ENCODE peak calls at places on chromosomes 6 and 20, in six cellular contexts. X, C, T, U, M and W are unnamed samples.
A peak's percentile ranks its signal among the peaks of the same experiment; 100 is the strongest.

GRCh38 chr20:57451759-57452661 is 60.8 kb downstream of the RBM38 start:
- DNase-seq in M (no peak), U (no peak), T (no peak), X (no peak), C (no peak), W (peak; percentile 63)

GRCh38 chr20:57749131-57749690 is 39.4 kb upstream of the PMEPA1 start:
- DNase-seq in X (no peak), M (no peak), C (no peak), T (no peak), U (no peak), W (no peak)

GRCh38 chr6:128655978-128656498 is 135.6 kb upstream of the PTPRK start:
- DNase-seq in T (no peak), X (no peak), U (no peak), C (no peak), M (no peak), W (no peak)

GRCh38 chr20:32089637-32090330 is 19.7 kb upstream of the TM9SF4 start:
- DNase-seq in M (no peak), U (no peak), C (no peak), T (no peak), X (no peak), W (no peak)

GRCh38 chr20:35575958-35576357 is 34.1 kb downstream of the ERGIC3 start:
- DNase-seq in U (no peak), T (peak; percentile 19), M (no peak), X (no peak), C (peak; percentile 80), W (no peak)

GRCh38 chr6:27809067-27809938 is 102.9 kb downstream of the OR2B2 start:
- DNase-seq in C (no peak), X (no peak), M (no peak), T (no peak), U (no peak), W (no peak)

GRCh38 chr6:137051790-137052472 is 7.2 kb upstream of the IL20RA start:
- DNase-seq in U (no peak), C (no peak), T (no peak), M (no peak), X (no peak), W (no peak)

GRCh38 chr6:22521035-22521434 is 48.3 kb upstream of the HDGFL1 start:
- DNase-seq in M (no peak), C (no peak), X (no peak), T (no peak), U (no peak), W (no peak)

GRCh38 chr6:77425216-77425615 is 38.1 kb downstream of the HTR1B start:
- DNase-seq in T (no peak), X (no peak), C (no peak), M (no peak), U (no peak), W (no peak)

GRCh38 chr20:56447227-56447626 is 21.2 kb upstream of the RTF2 start:
- DNase-seq in X (no peak), U (no peak), M (no peak), C (no peak), T (no peak), W (no peak)

GRCh38 chr6:157757430-157758403 is 65.3 kb upstream of the SNX9 start:
- DNase-seq in U (no peak), C (no peak), M (no peak), X (no peak), T (no peak), W (no peak)

GRCh38 chr6:144744720-144745119 is 459.6 kb downstream of the UTRN start:
- DNase-seq in C (no peak), T (no peak), X (no peak), U (no peak), M (no peak), W (no peak)

GRCh38 chr6:71190809-71191208 is 97.8 kb upstream of the OGFRL1 start:
- DNase-seq in M (no peak), X (no peak), C (no peak), T (no peak), U (no peak), W (no peak)

GRCh38 chr6:37860226-37860839 is 40.8 kb downstream of the ZFAND3 start:
- DNase-seq in M (peak; percentile 47), U (no peak), C (peak; percentile 54), T (no peak), X (no peak), W (no peak)

GRCh38 chr6:28841290-28841689 is 82.5 kb downstream of the TRIM27 start:
- DNase-seq in C (no peak), M (no peak), T (no peak), X (no peak), U (no peak), W (no peak)

GRCh38 chr20:45049904-45050471 is 50.9 kb downstream of the KCNS1 start:
- DNase-seq in T (no peak), C (no peak), U (no peak), X (no peak), M (no peak), W (no peak)

GRCh38 chr6:131173680-131174079 is 38.4 kb downstream of the AKAP7 start:
- DNase-seq in U (no peak), M (no peak), C (no peak), X (no peak), T (no peak), W (no peak)

GRCh38 chr20:44092551-44093248 is 94.3 kb downstream of the JPH2 start:
- DNase-seq in C (no peak), M (no peak), U (peak; percentile 27), T (no peak), X (no peak), W (peak; percentile 24)

GRCh38 chr6:157596886-157597285 is 215.9 kb downstream of the ZDHHC14 start:
- DNase-seq in X (no peak), T (no peak), U (no peak), M (no peak), C (no peak), W (no peak)

GRCh38 chr6:159494633-159495023 is 198.4 kb downstream of the SOD2 start:
- DNase-seq in T (no peak), X (no peak), U (no peak), M (no peak), C (no peak), W (no peak)

GRCh38 chr6:145502417-145502816 is 232.9 kb downstream of the EPM2A start:
- DNase-seq in X (no peak), U (no peak), C (no peak), T (no peak), M (no peak), W (no peak)

GRCh38 chr6:168097621-168098430 is 18.8 kb upstream of the FRMD1 start:
- DNase-seq in M (peak; percentile 81), T (no peak), C (no peak), X (no peak), U (no peak), W (no peak)

GRCh38 chr6:147507162-147508072 is 1.1 kb upstream of the SAMD5 start:
- DNase-seq in T (peak; percentile 65), X (no peak), M (no peak), C (no peak), U (peak; percentile 30), W (no peak)

GRCh38 chr6:152673233-152673632 is 24.5 kb upstream of the MYCT1 start:
- DNase-seq in M (no peak), C (no peak), T (no peak), X (no peak), U (no peak), W (no peak)

GRCh38 chr20:15834857-15835256 is 738.4 kb downstream of the KIF16B start:
- DNase-seq in C (no peak), X (no peak), U (no peak), M (no peak), T (no peak), W (no peak)

GRCh38 chr20:20399705-20400104 is 31.8 kb downstream of the INSM1 start:
- DNase-seq in M (no peak), X (no peak), C (no peak), T (no peak), U (no peak), W (no peak)

GRCh38 chr6:30074331-30075093 is 1.1 kb downstream of the RNF39 start:
- DNase-seq in T (no peak), U (no peak), M (no peak), C (no peak), X (no peak), W (no peak)
- H3K4me3 ChIP-seq in T (peak overlapping the region; percentile 55), U (peak overlapping the region; percentile 34), M (no peak overlapping the region), C (peak overlapping the region; percentile 39), X (peak overlapping the region; percentile 65), W (no peak overlapping the region)

DNA sequence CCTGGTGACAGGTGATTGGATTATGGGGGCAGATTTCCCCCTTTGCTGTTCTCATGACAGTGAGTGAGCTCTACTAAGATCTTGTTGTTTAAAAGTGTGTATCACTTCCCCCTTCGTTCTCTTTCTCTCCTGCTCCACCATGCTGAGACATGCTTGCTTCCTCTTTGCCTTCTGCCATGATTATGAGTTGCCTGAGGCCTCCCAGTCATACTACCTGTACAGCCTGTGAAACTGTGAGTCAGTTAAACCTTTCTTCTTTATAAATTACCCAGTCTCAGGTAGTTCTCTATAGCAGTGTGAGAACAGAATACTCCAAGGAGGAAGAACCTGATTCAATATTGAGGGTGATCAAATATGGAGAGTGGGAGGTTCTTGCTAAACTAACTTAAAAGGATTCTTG is 724.9 kb downstream of the DOK5 start:
- DNase-seq in M (no peak), C (no peak), T (no peak), U (no peak), X (no peak), W (no peak)
- H3K27ac ChIP-seq in M (no peak overlapping the region), C (no peak overlapping the region), T (no peak overlapping the region), U (no peak overlapping the region), X (no peak overlapping the region), W (no peak overlapping the region)

DNA sequence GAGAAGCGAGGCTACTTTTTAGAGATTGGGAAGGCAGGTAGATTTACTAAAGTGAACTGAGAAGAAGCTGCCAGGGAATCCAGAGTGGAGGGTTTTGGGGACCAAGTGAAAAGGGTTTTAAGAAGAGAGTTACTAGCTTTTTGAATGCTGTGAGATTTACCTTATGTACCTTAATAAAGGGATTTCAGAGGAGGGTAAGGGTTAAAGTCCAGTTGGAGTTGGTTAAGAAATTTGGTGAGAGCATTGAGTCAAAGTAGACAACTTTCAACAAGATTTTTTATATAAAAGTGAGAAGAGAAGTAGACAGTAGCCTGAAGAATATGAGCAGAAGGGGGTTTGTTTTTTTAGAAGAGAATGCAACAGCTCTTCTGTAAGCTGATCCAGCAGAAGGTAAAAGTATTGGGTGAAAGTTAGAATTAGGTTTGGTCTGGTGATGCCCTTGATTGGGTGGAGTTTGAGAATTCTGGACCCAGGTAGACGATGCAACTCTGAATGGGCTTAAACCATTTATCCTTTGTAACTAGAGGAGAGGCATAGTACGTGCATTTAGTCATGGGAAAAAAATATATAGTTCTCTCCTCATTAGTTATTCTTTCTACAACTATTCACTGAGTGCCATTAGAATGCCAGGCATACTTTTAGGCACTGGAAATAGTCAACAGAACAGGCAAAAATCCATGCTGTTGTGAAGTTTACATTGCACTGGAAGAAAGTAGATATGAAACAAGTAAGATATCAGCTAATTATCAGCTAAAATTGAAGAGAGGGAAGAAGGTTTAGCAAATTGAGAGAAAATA is 44.8 kb downstream of the ATRN start:
- DNase-seq in U (no peak), T (no peak), C (no peak), X (no peak), M (no peak), W (no peak)
- H3K27me3 ChIP-seq in U (no peaks in the 10 kb centered on the region), T (no peaks in the 10 kb centered on the region), C (no peaks in the 10 kb centered on the region), X (no peaks in the 10 kb centered on the region), M (no peaks in the 10 kb centered on the region), W (no peaks in the 10 kb centered on the region)

GRCh38 chr6:169451065-169451840 is 197.6 kb upstream of the THBS2 start:
- DNase-seq in U (no peak), X (no peak), C (no peak), M (no peak), T (no peak), W (no peak)
- H3K4me3 ChIP-seq in U (no peak overlapping the region), X (peak overlapping the region; percentile 36), C (no peak overlapping the region), M (no peak overlapping the region), T (peak overlapping the region; percentile 33), W (no peak overlapping the region)

GRCh38 chr6:20610636-20611200 is 76.5 kb downstream of the CDKAL1 start:
- DNase-seq in X (no peak), C (no peak), M (no peak), U (no peak), T (no peak), W (no peak)
- H3K27ac ChIP-seq in X (peak overlapping the region; percentile 34), C (no peak overlapping the region), M (no peak overlapping the region), U (no peak overlapping the region), T (no peak overlapping the region), W (no peak overlapping the region)